ENCODE peak calls at places on chromosome 13, in nine cellular contexts. K is activated effector memory CD4-positive, alpha-beta T cell treated with anti-CD3 and anti-CD28 coated beads, Interleukin-2, amount 50 U/mL, for 16 hours; X is WTC11; D is activated CD8-positive, alpha-beta T cell treated with anti-CD3 and anti-CD28 coated beads, Interleukin-2, amount 10 ng/mL, durations not matched to agents 7 days and 5 days; I is LoVo; Q is esophagus squamous epithelium; O is tibial artery; F is mucosa of descending colon; R is cardiac muscle cell. M is an unnamed sample.

GRCh38 chr13:96216543-96216942 is 126.6 kb downstream of the HS6ST3 start:
- DNase-seq in D (no peak), F (no peak), R (no peak), K (no peak), I (no peak), O (no peak), X (peak; percentile 16), Q (no peak), M (no peak)

GRCh38 chr13:90272356-90272755 is 1075.1 kb upstream of the MIR17HG start:
- DNase-seq in Q (no peak), O (no peak), D (no peak), X (no peak), K (no peak), F (no peak), R (peak; percentile 63), I (no peak), M (no peak)

GRCh38 chr13:41562083-41562482 is 104.7 kb downstream of the RGCC start:
- DNase-seq in R (peak; percentile 90), X (no peak), O (no peak), F (peak; percentile 56), I (no peak), D (no peak), K (no peak), Q (no peak), M (no peak)

GRCh38 chr13:93963266-93964131 is 516.0 kb downstream of the DCT start:
- DNase-seq in O (no peak), Q (no peak), R (peak; percentile 63), D (no peak), X (no peak), F (no peak), K (no peak), I (no peak), M (no peak)

GRCh38 chr13:75596657-75597182 is 39.4 kb upstream of the LMO7 start:
- DNase-seq in K (no peak), I (no peak), O (no peak), X (no peak), D (no peak), F (no peak), R (no peak), Q (no peak), M (no peak)

GRCh38 chr13:32214073-32214472 is 101.1 kb downstream of the ZAR1L start:
- DNase-seq in X (no peak), D (no peak), R (no peak), K (no peak), O (no peak), Q (no peak), I (no peak), F (no peak), M (no peak)

GRCh38 chr13:24893863-24894262 is 129.9 kb downstream of the RNF17 start:
- DNase-seq in F (no peak), K (no peak), D (no peak), X (no peak), Q (no peak), I (no peak), O (no peak), R (no peak), M (no peak)

GRCh38 chr13:79581870-79582315 is 100.9 kb downstream of the NDFIP2 start:
- DNase-seq in R (peak; percentile 75), D (no peak), I (no peak), K (no peak), X (peak; percentile 13), O (no peak), Q (no peak), F (no peak), M (no peak)

GRCh38 chr13:110957931-110958330 is 43.1 kb upstream of the ANKRD10 start:
- DNase-seq in I (no peak), R (no peak), Q (no peak), K (no peak), F (no peak), X (no peak), D (no peak), O (no peak), M (no peak)

GRCh38 chr13:36516225-36516624 is 83.9 kb downstream of the CCNA1 start:
- DNase-seq in K (no peak), X (no peak), O (no peak), R (no peak), Q (no peak), F (no peak), I (no peak), D (no peak), M (no peak)

GRCh38 chr13:85283408-85283807 is 515.8 kb downstream of the SLITRK6 start:
- DNase-seq in F (no peak), K (no peak), D (no peak), R (no peak), X (no peak), O (no peak), I (no peak), Q (no peak), M (no peak)

GRCh38 chr13:96925869-96926628 is 68.2 kb downstream of the OXGR1 start:
- DNase-seq in D (no peak), X (no peak), F (peak; percentile 52), I (no peak), R (no peak), Q (no peak), K (no peak), O (no peak), M (no peak)

GRCh38 chr13:21079761-21080730 is 18.7 kb upstream of the LATS2 start:
- DNase-seq in F (no peak), X (no peak), K (no peak), Q (no peak), I (no peak), R (peak; percentile 84), O (peak; percentile 75), D (no peak), M (peak; percentile 49)

GRCh38 chr13:82674546-82674945 is 1207.7 kb downstream of the SLITRK1 start:
- DNase-seq in F (no peak), O (no peak), D (no peak), R (no peak), K (no peak), Q (no peak), X (no peak), I (no peak), M (no peak)

GRCh38 chr13:106446011-106446410 is 89.5 kb downstream of the EFNB2 start:
- DNase-seq in X (no peak), Q (no peak), F (no peak), O (no peak), K (no peak), I (no peak), D (no peak), R (peak; percentile 19), M (peak; percentile 85)

GRCh38 chr13:77306458-77306857 is 20.4 kb downstream of the MYCBP2 start:
- DNase-seq in I (no peak), K (no peak), D (no peak), F (no peak), Q (no peak), O (no peak), X (no peak), R (no peak), M (no peak)

GRCh38 chr13:76385606-76386005 is 500.6 kb downstream of the KCTD12 start:
- DNase-seq in D (no peak), R (no peak), Q (no peak), O (no peak), K (no peak), F (no peak), I (no peak), X (no peak), M (no peak)

GRCh38 chr13:38582133-38582532 is 104.7 kb upstream of the FREM2 start:
- DNase-seq in F (peak; percentile 79), X (no peak), I (peak; percentile 46), R (peak; percentile 51), D (peak; percentile 20), K (no peak), Q (no peak), O (no peak), M (peak; percentile 73)

GRCh38 chr13:35884211-35884610 is 247.0 kb downstream of the DCLK1 start:
- DNase-seq in F (no peak), K (no peak), R (peak; percentile 14), X (no peak), D (no peak), O (no peak), I (no peak), Q (no peak), M (no peak)

GRCh38 chr13:19836472-19836871 is 27.0 kb downstream of the ZMYM5 start:
- DNase-seq in O (no peak), R (peak; percentile 15), F (no peak), K (no peak), D (no peak), X (no peak), Q (no peak), I (no peak), M (no peak)

GRCh38 chr13:40095695-40096356 is 440.4 kb downstream of the COG6 start:
- DNase-seq in X (no peak), Q (no peak), D (no peak), R (no peak), K (no peak), O (no peak), F (no peak), I (no peak), M (no peak)

GRCh38 chr13:98761126-98761978 is 8.9 kb upstream of the SLC15A1 start:
- DNase-seq in Q (no peak), I (peak; percentile 45), D (no peak), K (no peak), X (no peak), O (no peak), F (no peak), R (peak; percentile 84), M (no peak)

GRCh38 chr13:75055296-75055695 is 426.7 kb downstream of the TBC1D4 start:
- DNase-seq in K (no peak), I (no peak), R (no peak), X (no peak), O (no peak), Q (no peak), D (no peak), F (no peak), M (no peak)

GRCh38 chr13:41244555-41244954 is 18.8 kb downstream of the MTRF1 start:
- DNase-seq in X (no peak), F (no peak), D (no peak), K (no peak), I (no peak), Q (no peak), R (peak; percentile 5), O (no peak), M (no peak)

GRCh38 chr13:53237696-53238095 is 209.1 kb downstream of the OLFM4 start:
- DNase-seq in F (no peak), K (no peak), X (no peak), D (no peak), I (no peak), O (no peak), Q (no peak), R (no peak), M (no peak)

M was measured in left kidney.